ENCODE peak calls at places on chromosomes 16 and 17, in seven cellular contexts. K, Q, P, L, B, R and H are unnamed samples.

GRCh38 chr16:2019500-2019899 is at the start of gene NPW:
- DNase-seq in Q (no peak), B (no peak), P (no peak), R (peak; percentile 38), K (no peak), L (no peak), H (no peak)

GRCh38 chr17:36850794-36851193 is 86.5 kb upstream of the LHX1 start:
- DNase-seq in B (no peak), L (peak; percentile 9), K (no peak), Q (no peak), P (no peak), R (peak; percentile 5), H (no peak)

GRCh38 chr17:29131814-29132682 is 48.1 kb downstream of the MYO18A start:
- DNase-seq in K (no peak), B (peak; percentile 79), Q (no peak), R (no peak), P (no peak), L (peak; percentile 78), H (no peak)

GRCh38 chr16:46972971-46973456 is 460 bp downstream of the DNAJA2 start:
- DNase-seq in P (peak; percentile 26), B (peak; percentile 59), R (peak; percentile 55), Q (peak; percentile 42), L (no peak), K (peak; percentile 8), H (no peak)

GRCh38 chr17:6548578-6549330 is 7.6 kb downstream of the PITPNM3 start:
- DNase-seq in K (no peak), P (peak; percentile 25), L (no peak), R (no peak), B (no peak), Q (peak; percentile 64), H (no peak)

GRCh38 chr17:34299918-34300600 is 14.5 kb downstream of the CCL11 start:
- DNase-seq in L (peak; percentile 72), P (no peak), B (no peak), R (no peak), Q (no peak), K (no peak), H (no peak)

GRCh38 chr17:47665655-47666054 is 15.9 kb downstream of the KPNB1 start:
- DNase-seq in Q (no peak), R (no peak), B (no peak), K (no peak), P (no peak), L (no peak), H (no peak)

GRCh38 chr17:8124350-8125195 is 667 bp upstream of the HES7 start:
- DNase-seq in L (no peak), R (peak; percentile 28), P (no peak), Q (no peak), K (no peak), B (no peak), H (no peak)

GRCh38 chr17:1762233-1762905 is 509 bp downstream of the SERPINF1 start:
- DNase-seq in B (peak; percentile 68), Q (no peak), K (no peak), L (no peak), P (no peak), R (no peak), H (no peak)

GRCh38 chr17:68782829-68783228 is 172.4 kb downstream of the ABCA8 start:
- DNase-seq in R (no peak), L (peak; percentile 77), B (no peak), Q (no peak), P (no peak), K (no peak), H (no peak)